ENCODE peak calls at places on chromosomes 6 and 20, in seven cellular contexts. H, F, Q, N, L, V and R are unnamed samples.

GRCh38 chr6:131199568-131200272 is 64.5 kb downstream of the AKAP7 start:
- DNase-seq in H (no peak), F (peak), Q (no peak), N (peak), L (peak), V (peak), R (peak)

GRCh38 chr6:133891814-133892443 is 3.0 kb downstream of the TCF21 start:
- DNase-seq in H (no peak), F (no peak), Q (no peak), N (no peak), L (no peak), V (no peak), R (no peak)

GRCh38 chr20:1005452-1006027 is 3.4 kb upstream of the RSPO4 start:
- DNase-seq in H (peak), F (peak), Q (no peak), N (no peak), L (no peak), V (no peak), R (no peak)

GRCh38 chr6:55180258-55180657 is 5.9 kb downstream of the HCRTR2 start:
- DNase-seq in H (no peak), F (no peak), Q (no peak), N (no peak), L (no peak), V (no peak), R (no peak)

GRCh38 chr6:108596947-108597346 is 36.2 kb downstream of the FOXO3 start:
- DNase-seq in H (no peak), F (no peak), Q (no peak), N (no peak), L (no peak), V (no peak), R (no peak)

GRCh38 chr20:4936851-4937412 is 64.4 kb downstream of the SLC23A2 start:
- DNase-seq in H (no peak), F (no peak), Q (no peak), N (no peak), L (no peak), V (no peak), R (no peak)

GRCh38 chr6:37239950-37240713 is 17.4 kb upstream of the TBC1D22B start:
- DNase-seq in H (no peak), F (peak), Q (peak), N (peak), L (peak), V (peak), R (no peak)

GRCh38 chr20:25148181-25148981 is 47.1 kb upstream of the ENTPD6 start:
- DNase-seq in H (peak), F (peak), Q (no peak), N (no peak), L (no peak), V (peak), R (no peak)